ENCODE peak calls at places on chromosome 9, in seven cellular contexts. One of them, this sample, is unnamed.

GRCh38 chr9:134716067-134716466 is 74.5 kb downstream of the COL5A1 start:
- DNase-seq in transverse colon: no peak
- DNase-seq in GM10248: no peak
- DNase-seq in OCI-LY7: no peak
- DNase-seq in neural crest cell: no peak
- DNase-seq in AG04450: no peak
- DNase-seq in heart left ventricle: no peak
- DNase-seq in this sample: no peak

GRCh38 chr9:1207681-1208080 is 157.5 kb downstream of the DMRT2 start:
- DNase-seq in AG04450: peak
- DNase-seq in heart left ventricle: no peak
- DNase-seq in GM10248: no peak
- DNase-seq in OCI-LY7: no peak
- DNase-seq in neural crest cell: no peak
- DNase-seq in transverse colon: no peak
- DNase-seq in this sample: no peak

GRCh38 chr9:86893811-86894490 is 53.4 kb downstream of the GAS1 start:
- DNase-seq in AG04450: no peak
- DNase-seq in heart left ventricle: no peak
- DNase-seq in OCI-LY7: no peak
- DNase-seq in transverse colon: no peak
- DNase-seq in neural crest cell: no peak
- DNase-seq in GM10248: no peak
- DNase-seq in this sample: no peak

GRCh38 chr9:96649620-96650323 is 5.3 kb downstream of the PRXL2C start:
- DNase-seq in heart left ventricle: no peak
- DNase-seq in AG04450: no peak
- DNase-seq in neural crest cell: no peak
- DNase-seq in GM10248: no peak
- DNase-seq in transverse colon: no peak
- DNase-seq in OCI-LY7: no peak
- DNase-seq in this sample: no peak

GRCh38 chr9:81776390-81776789 is 87.0 kb upstream of the TLE1 start:
- DNase-seq in OCI-LY7: no peak
- DNase-seq in transverse colon: peak
- DNase-seq in heart left ventricle: no peak
- DNase-seq in AG04450: no peak
- DNase-seq in GM10248: no peak
- DNase-seq in neural crest cell: no peak
- DNase-seq in this sample: no peak

GRCh38 chr9:93644397-93645088 is 68.2 kb downstream of the PHF2 start:
- DNase-seq in transverse colon: peak
- DNase-seq in neural crest cell: no peak
- DNase-seq in AG04450: no peak
- DNase-seq in GM10248: no peak
- DNase-seq in heart left ventricle: no peak
- DNase-seq in OCI-LY7: no peak
- DNase-seq in this sample: no peak

GRCh38 chr9:127015926-127016512 is 101.4 kb downstream of the RALGPS1 start:
- DNase-seq in transverse colon: no peak
- DNase-seq in AG04450: no peak
- DNase-seq in heart left ventricle: no peak
- DNase-seq in neural crest cell: no peak
- DNase-seq in OCI-LY7: no peak
- DNase-seq in GM10248: no peak
- DNase-seq in this sample: no peak

GRCh38 chr9:36808246-36808645 is 225.8 kb downstream of the PAX5 start:
- DNase-seq in heart left ventricle: no peak
- DNase-seq in transverse colon: no peak
- DNase-seq in AG04450: no peak
- DNase-seq in OCI-LY7: no peak
- DNase-seq in neural crest cell: no peak
- DNase-seq in GM10248: no peak
- DNase-seq in this sample: no peak

GRCh38 chr9:98034593-98035546 is 21.7 kb upstream of the NANS start:
- DNase-seq in transverse colon: peak
- DNase-seq in GM10248: peak
- DNase-seq in heart left ventricle: peak
- DNase-seq in neural crest cell: peak
- DNase-seq in OCI-LY7: peak
- DNase-seq in AG04450: no peak
- DNase-seq in this sample: peak

GRCh38 chr9:128136816-128137793 is 9.6 kb upstream of the PTGES2 start:
- DNase-seq in OCI-LY7: no peak
- DNase-seq in GM10248: no peak
- DNase-seq in neural crest cell: no peak
- DNase-seq in transverse colon: no peak
- DNase-seq in heart left ventricle: peak
- DNase-seq in AG04450: peak
- DNase-seq in this sample: no peak

GRCh38 chr9:37908698-37909186 is 4.8 kb upstream of the SLC25A51 start:
- DNase-seq in heart left ventricle: no peak
- DNase-seq in neural crest cell: no peak
- DNase-seq in OCI-LY7: no peak
- DNase-seq in GM10248: no peak
- DNase-seq in AG04450: no peak
- DNase-seq in transverse colon: no peak
- DNase-seq in this sample: no peak

GRCh38 chr9:2570615-2571479 is 50.7 kb upstream of the VLDLR start:
- DNase-seq in transverse colon: peak
- DNase-seq in GM10248: peak
- DNase-seq in heart left ventricle: peak
- DNase-seq in neural crest cell: no peak
- DNase-seq in OCI-LY7: no peak
- DNase-seq in AG04450: peak
- DNase-seq in this sample: peak

GRCh38 chr9:116737137-116737546 is 50.0 kb downstream of the TRIM32 start:
- DNase-seq in neural crest cell: peak
- DNase-seq in transverse colon: peak
- DNase-seq in GM10248: peak
- DNase-seq in AG04450: peak
- DNase-seq in heart left ventricle: peak
- DNase-seq in OCI-LY7: peak
- DNase-seq in this sample: peak

GRCh38 chr9:107198718-107199117 is 84.4 kb upstream of the RAD23B start:
- DNase-seq in neural crest cell: no peak
- DNase-seq in heart left ventricle: no peak
- DNase-seq in transverse colon: no peak
- DNase-seq in GM10248: no peak
- DNase-seq in OCI-LY7: no peak
- DNase-seq in AG04450: no peak
- DNase-seq in this sample: no peak
- TF ChIP-seq CTCF in neural crest cell: no peak
- TF ChIP-seq CTCF in heart left ventricle: no peak
- TF ChIP-seq CTCF in transverse colon: no peak
- TF ChIP-seq CTCF in GM10248: no peak
- TF ChIP-seq CTCF in OCI-LY7: no peak
- TF ChIP-seq CTCF in AG04450: no peak
- TF ChIP-seq CTCF in this sample: no peak

DNA sequence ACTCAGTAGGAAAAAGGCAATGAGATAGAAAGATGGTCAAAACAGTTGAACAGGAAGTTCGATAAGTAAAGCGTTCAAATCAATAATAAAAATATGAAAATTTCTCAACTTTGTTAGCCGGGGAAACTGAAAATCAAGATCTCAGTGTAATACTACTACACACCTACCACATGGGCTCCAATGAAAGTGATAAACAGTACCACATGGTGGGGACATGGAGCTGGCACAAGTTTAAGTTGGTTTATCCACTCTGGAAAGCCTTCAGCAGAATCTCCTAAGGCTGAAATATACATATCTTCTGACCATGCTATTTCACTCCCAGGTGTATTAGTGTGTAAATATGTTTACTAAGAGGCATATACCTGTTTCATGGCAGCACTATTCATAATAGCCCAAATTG is 126.8 kb downstream of the NXNL2 start:
- DNase-seq in AG04450: no peak
- DNase-seq in heart left ventricle: no peak
- DNase-seq in OCI-LY7: no peak
- DNase-seq in GM10248: no peak
- DNase-seq in neural crest cell: no peak
- DNase-seq in transverse colon: no peak
- DNase-seq in this sample: no peak
- TF ChIP-seq CTCF in AG04450: no peak
- TF ChIP-seq CTCF in heart left ventricle: peak
- TF ChIP-seq CTCF in OCI-LY7: no peak
- TF ChIP-seq CTCF in GM10248: no peak
- TF ChIP-seq CTCF in neural crest cell: no peak
- TF ChIP-seq CTCF in transverse colon: no peak
- TF ChIP-seq CTCF in this sample: no peak

DNA sequence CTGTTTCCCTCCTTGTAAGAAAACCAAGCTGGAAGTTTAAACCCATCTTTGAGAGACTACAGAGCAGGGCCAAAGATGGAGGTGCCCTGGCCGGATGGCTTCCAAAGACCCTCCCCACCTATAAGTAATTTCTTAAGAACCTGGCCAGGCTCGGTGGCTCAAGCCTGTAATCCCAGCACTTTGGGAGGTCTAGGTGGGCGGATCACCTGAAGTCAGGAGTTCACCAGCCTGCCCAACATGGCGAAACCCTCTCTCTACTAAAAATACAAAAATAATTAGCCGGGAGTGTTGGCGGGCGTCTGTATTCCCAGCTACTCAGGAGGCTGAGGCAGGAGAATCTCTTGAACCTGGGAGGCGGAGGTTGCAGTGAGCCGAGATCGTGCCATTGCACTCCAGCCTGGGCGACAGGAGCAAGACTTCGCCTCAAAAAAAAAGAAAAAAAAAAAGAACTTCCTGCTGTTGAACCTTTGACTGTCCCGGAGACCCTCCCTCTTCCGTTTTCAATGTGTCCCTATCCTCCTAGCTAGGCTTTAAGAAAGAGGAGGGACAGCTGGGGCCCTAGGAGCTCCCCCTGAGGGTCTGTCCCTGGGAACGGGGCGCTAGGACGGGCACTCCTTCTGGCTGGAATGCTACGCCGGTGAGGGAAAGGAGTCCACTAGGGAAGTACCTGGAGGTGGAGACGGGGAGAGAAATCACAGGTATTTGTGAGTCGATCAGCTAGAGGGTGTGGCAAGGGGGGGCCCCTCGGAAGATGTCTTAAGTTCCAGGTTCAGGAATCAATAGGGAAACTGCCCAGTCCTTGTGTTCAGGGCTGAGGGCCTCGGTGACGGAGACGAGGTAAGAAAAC is 4.8 kb downstream of the SIT1 start:
- DNase-seq in OCI-LY7: no peak
- DNase-seq in AG04450: no peak
- DNase-seq in neural crest cell: peak
- DNase-seq in GM10248: peak
- DNase-seq in transverse colon: peak
- DNase-seq in heart left ventricle: peak
- DNase-seq in this sample: peak
- TF ChIP-seq CTCF in OCI-LY7: no peak
- TF ChIP-seq CTCF in AG04450: peak
- TF ChIP-seq CTCF in neural crest cell: no peak
- TF ChIP-seq CTCF in GM10248: no peak
- TF ChIP-seq CTCF in transverse colon: no peak
- TF ChIP-seq CTCF in heart left ventricle: no peak
- TF ChIP-seq CTCF in this sample: no peak

GRCh38 chr9:7342229-7342628 is 457.3 kb downstream of the DMAC1 start:
- DNase-seq in OCI-LY7: peak
- DNase-seq in neural crest cell: no peak
- DNase-seq in GM10248: peak
- DNase-seq in heart left ventricle: no peak
- DNase-seq in AG04450: no peak
- DNase-seq in transverse colon: no peak
- DNase-seq in this sample: no peak
- TF ChIP-seq CTCF in OCI-LY7: peak
- TF ChIP-seq CTCF in neural crest cell: no peak
- TF ChIP-seq CTCF in GM10248: no peak
- TF ChIP-seq CTCF in heart left ventricle: peak
- TF ChIP-seq CTCF in AG04450: peak
- TF ChIP-seq CTCF in transverse colon: no peak
- TF ChIP-seq CTCF in this sample: no peak